ENCODE peak calls at places on chromosomes 6 and 20, in four cellular contexts. V, W, B and J are unnamed samples.

GRCh38 chr6:83518946-83519489 is 6.7 kb downstream of the PRSS35 start:
- DNase-seq in V (peak; percentile 50), W (no peak), B (peak; percentile 53), J (no peak)

GRCh38 chr6:2264932-2265331 is 19.5 kb upstream of the GMDS start:
- DNase-seq in V (peak; percentile 25), W (no peak), B (peak; percentile 27), J (no peak)

GRCh38 chr6:7125290-7125689 is 17.5 kb downstream of the RREB1 start:
- DNase-seq in V (no peak), W (no peak), B (no peak), J (no peak)

GRCh38 chr20:39117486-39117885 is 155.3 kb downstream of the DHX35 start:
- DNase-seq in V (peak; percentile 39), W (peak; percentile 6), B (peak; percentile 41), J (peak; percentile 54)

GRCh38 chr6:143346004-143346403 is 104.5 kb downstream of the ADAT2 start:
- DNase-seq in V (peak; percentile 22), W (no peak), B (no peak), J (no peak)

GRCh38 chr6:3356824-3357420 is 98.2 kb downstream of the PSMG4 start:
- DNase-seq in V (peak; percentile 69), W (peak; percentile 70), B (no peak), J (no peak)

GRCh38 chr6:133568970-133569889 is 319.7 kb upstream of the TCF21 start:
- DNase-seq in V (peak; percentile 73), W (peak; percentile 13), B (peak; percentile 88), J (peak; percentile 25)

GRCh38 chr6:168292911-168293310 is 26.7 kb downstream of the DACT2 start:
- DNase-seq in V (no peak), W (no peak), B (no peak), J (no peak)

GRCh38 chr6:48766349-48766748 is 655.4 kb upstream of the PTCHD4 start:
- DNase-seq in V (peak; percentile 27), W (no peak), B (peak; percentile 64), J (no peak)

GRCh38 chr20:31515072-31515774 is 981 bp downstream of the HM13 start:
- DNase-seq in V (no peak), W (no peak), B (no peak), J (no peak)
- H3K4me3 ChIP-seq in V (peak overlapping the region; percentile 96), W (peak overlapping the region; percentile 86), B (peak overlapping the region; percentile 96), J (peak overlapping the region; percentile 92)

GRCh38 chr20:46057856-46058655 is 29.0 kb downstream of the SLC12A5 start:
- DNase-seq in V (peak; percentile 31), W (peak; percentile 51), B (peak; percentile 62), J (no peak)
- H3K4me3 ChIP-seq in V (peak overlapping the region; percentile 47), W (no peak overlapping the region), B (peak overlapping the region; percentile 42), J (peak overlapping the region; percentile 21)

GRCh38 chr6:45969883-45970282 is 45.8 kb downstream of the CLIC5 start:
- DNase-seq in V (no peak), W (no peak), B (no peak), J (no peak)
- H3K4me3 ChIP-seq in V (no peak overlapping the region), W (no peak overlapping the region), B (no peak overlapping the region), J (no peak overlapping the region)

GRCh38 chr20:34403908-34404307 is 40.8 kb downstream of the ITCH start:
- DNase-seq in V (no peak), W (no peak), B (no peak), J (no peak)
- H3K4me3 ChIP-seq in V (no peak overlapping the region), W (no peak overlapping the region), B (no peak overlapping the region), J (no peak overlapping the region)

DNA sequence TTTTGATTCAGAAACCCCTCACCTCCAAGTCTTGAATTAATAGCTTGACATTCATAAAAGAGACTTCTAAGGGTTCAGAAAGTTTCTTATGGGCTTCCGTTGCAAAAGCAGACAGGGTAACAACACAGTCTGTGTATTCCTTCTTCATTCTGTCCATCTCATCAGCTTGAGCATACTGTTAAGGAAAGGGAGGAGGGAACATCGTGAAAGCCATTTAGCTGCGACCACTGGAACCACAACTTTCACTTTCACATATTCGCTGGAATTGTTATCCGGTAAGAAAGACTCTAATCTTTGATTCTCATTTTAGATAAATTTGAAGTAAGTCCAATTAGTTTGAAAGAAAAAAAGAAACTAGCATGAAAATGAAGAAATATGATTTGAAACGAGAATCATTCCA is 174.4 kb downstream of the SYNE1 start:
- DNase-seq in V (no peak), W (no peak), B (peak; percentile 64), J (no peak)
- H3K4me3 ChIP-seq in V (no peak overlapping the region), W (no peak overlapping the region), B (peak overlapping the region; percentile 65), J (no peak overlapping the region)

GRCh38 chr6:79631800-79632172 is 657 bp downstream of the SH3BGRL2 start:
- DNase-seq in V (no peak), W (no peak), B (peak; percentile 7), J (no peak)

GRCh38 chr6:79632580-79632979 is 1.5 kb downstream of the SH3BGRL2 start:
- DNase-seq in V (no peak), W (no peak), B (no peak), J (no peak)

GRCh38 chr6:79630883-79631799 is at the start of gene SH3BGRL2:
- DNase-seq in V (peak; percentile 21), W (peak; percentile 93), B (peak; percentile 64), J (peak; percentile 23)

GRCh38 chr6:79628466-79629288 is 2.5 kb upstream of the SH3BGRL2 start:
- DNase-seq in V (no peak), W (no peak), B (no peak), J (no peak)

DNA sequence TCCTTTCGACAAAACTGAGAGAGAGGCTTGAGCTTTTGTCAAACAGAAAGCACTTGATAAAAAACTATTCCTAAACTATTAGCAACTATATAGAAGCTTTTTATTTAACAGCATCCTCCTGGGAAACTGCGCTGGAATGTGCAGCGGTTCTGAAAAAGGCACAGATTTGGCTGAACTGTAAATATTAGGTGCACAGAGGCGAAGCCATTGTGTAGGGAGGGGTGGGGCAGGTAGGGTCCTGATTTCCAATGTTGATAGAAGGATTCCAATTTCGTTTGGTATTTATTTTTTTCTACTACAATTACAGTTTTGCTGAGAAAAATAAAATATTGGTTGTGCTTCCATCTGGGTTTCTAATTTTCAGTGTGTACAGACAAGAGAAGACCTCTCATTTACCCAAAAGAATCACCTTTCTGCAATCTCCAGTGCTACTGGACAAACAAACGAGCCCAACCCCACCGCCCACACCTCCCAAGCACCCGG is 688 bp upstream of the SH3BGRL2 start:
- DNase-seq in V (no peak), W (no peak), B (no peak), J (no peak)
- H3K4me3 ChIP-seq in V (no peak overlapping the region), W (no peak overlapping the region), B (peak overlapping the region; percentile 56), J (peak overlapping the region; percentile 85)

GRCh38 chr6:98831057-98832031 is 3.0 kb upstream of the POU3F2 start:
- DNase-seq in V (no peak), W (no peak), B (no peak), J (no peak)

GRCh38 chr6:98835149-98836024 is 1.0 kb downstream of the POU3F2 start:
- DNase-seq in V (no peak), W (no peak), B (no peak), J (no peak)

GRCh38 chr6:98834060-98835031 is at the start of gene POU3F2:
- DNase-seq in V (peak; percentile 62), W (peak; percentile 77), B (peak; percentile 61), J (peak; percentile 57)

GRCh38 chr6:98832282-98833100 is 1.9 kb upstream of the POU3F2 start:
- DNase-seq in V (peak; percentile 64), W (no peak), B (peak; percentile 60), J (no peak)

DNA sequence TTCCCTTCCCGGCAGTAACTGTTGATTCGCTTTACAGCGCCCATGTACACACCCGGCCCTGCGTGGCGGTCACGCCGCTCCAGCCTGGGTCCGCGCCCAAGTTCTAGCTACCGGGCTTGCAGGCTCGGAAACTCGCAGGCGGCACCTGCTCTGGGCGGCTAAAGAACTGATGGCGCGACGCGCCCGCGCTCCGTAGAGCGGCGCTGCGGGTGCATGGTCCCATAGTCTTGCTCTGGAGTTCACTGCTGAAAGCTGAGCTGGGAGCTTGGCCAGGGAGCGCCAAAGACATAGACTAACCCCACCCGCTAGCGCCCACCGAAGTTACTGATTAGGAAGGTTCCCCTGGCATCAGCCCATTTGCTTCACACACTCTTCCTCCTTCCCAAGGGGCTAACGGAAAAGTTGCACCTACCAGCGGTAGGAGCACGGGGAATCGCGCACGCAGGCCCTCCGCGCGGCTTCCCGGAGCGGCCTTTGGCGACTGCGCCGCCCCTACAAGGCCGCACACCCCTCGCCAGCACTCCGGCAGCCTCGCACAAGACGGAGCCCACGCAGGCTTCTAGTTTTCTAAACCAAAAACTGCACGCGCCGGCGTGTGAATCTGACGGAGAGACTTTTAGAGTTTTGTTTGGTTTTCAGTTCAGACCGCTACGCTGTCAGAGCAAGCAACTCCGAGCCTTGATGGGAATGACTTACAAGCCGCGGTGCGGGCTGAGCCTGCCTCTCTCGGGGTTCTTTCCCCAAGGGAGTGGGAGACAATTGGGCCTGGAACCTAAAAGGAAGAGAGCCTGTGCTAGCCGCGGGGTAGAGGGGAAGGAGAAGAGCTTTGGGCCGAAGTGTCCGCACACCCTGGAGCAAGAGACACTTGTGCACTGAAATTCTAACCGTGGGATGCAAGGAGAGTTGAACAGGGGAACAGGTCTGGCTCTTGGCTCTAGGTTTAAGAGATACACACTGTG is 994 bp upstream of the POU3F2 start:
- DNase-seq in V (peak; percentile 22), W (peak; percentile 25), B (peak; percentile 39), J (no peak)
- H3K4me3 ChIP-seq in V (peak overlapping the region; percentile 54), W (peak overlapping the region; percentile 17), B (peak overlapping the region; percentile 52), J (peak overlapping the region; percentile 46)

DNA sequence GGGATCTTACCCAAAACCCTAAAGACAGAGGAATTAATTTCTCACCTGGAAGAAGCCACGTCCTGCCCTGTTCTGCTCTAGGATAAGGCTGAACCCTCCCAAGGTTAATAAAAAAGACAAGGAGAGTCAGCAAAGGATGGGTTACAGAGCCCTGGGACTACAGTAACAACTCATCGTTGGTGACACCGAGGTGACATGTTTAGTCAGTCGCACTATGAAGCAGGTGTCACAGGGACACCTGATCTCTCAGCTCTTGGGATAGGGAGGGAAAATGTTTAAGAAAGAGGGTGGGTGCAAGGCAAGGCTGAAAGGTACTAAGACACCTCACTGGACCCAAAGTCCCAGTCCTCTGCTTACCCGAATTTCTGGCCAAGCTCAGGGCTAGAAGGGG is 598 bp downstream of the MOCS1 start:
- DNase-seq in V (no peak), W (no peak), B (no peak), J (no peak)
- H3K4me3 ChIP-seq in V (peak overlapping the region; percentile 78), W (peak overlapping the region; percentile 77), B (peak overlapping the region; percentile 70), J (peak overlapping the region; percentile 78)

GRCh38 chr6:130216630-130217029 is 6.1 kb downstream of the SAMD3 start:
- DNase-seq in V (no peak), W (no peak), B (no peak), J (no peak)

GRCh38 chr6:130211697-130212096 is 11.1 kb downstream of the SAMD3 start:
- DNase-seq in V (no peak), W (no peak), B (no peak), J (no peak)

GRCh38 chr6:130212215-130212874 is 10.4 kb downstream of the SAMD3 start:
- DNase-seq in V (no peak), W (no peak), B (no peak), J (no peak)

GRCh38 chr6:130218136-130218535 is 4.6 kb downstream of the SAMD3 start:
- DNase-seq in V (no peak), W (no peak), B (no peak), J (no peak)

DNA sequence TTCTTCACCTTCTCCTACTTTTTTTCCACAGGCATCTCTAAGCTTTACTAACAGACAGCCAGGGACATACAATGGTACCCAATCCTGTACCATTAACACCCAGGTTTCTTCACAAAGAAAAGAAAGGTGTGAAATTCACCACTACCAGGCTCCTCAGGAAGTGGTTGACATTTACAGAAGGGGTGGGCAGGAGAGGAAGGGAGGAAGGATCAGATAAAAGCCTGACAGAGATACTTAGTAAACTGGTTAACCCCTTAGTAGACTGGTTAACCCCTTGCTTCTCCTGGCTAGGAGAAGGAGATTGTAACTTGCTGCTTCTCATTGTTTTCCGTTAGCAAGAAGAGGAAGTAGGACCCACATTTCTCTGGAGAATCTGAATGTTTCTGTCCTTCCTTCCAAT is 7.2 kb downstream of the SAMD3 start:
- DNase-seq in V (no peak), W (no peak), B (no peak), J (no peak)
- H3K4me3 ChIP-seq in V (no peak overlapping the region), W (no peak overlapping the region), B (no peak overlapping the region), J (no peak overlapping the region)